ENCODE peak calls at places on chromosomes 6 and 20, in five cellular contexts. One of them, this sample, is unnamed.

GRCh38 chr6:108200631-108201030 is 34.8 kb downstream of the NR2E1 start:
- DNase-seq in K562: no peak
- DNase-seq in H1: no peak
- DNase-seq in A549: peak
- DNase-seq in SK-N-SH: no peak
- DNase-seq in this sample: no peak

GRCh38 chr6:50278663-50279062 is 228.9 kb upstream of the DEFB112 start:
- DNase-seq in K562: no peak
- DNase-seq in H1: no peak
- DNase-seq in A549: no peak
- DNase-seq in SK-N-SH: no peak
- DNase-seq in this sample: no peak

GRCh38 chr20:32664352-32665159 is 9.2 kb downstream of the C20orf203 start:
- DNase-seq in K562: peak
- DNase-seq in H1: no peak
- DNase-seq in A549: no peak
- DNase-seq in SK-N-SH: no peak
- DNase-seq in this sample: no peak

GRCh38 chr20:21396045-21396893 is 1.1 kb downstream of the NKX2-4 start:
- DNase-seq in K562: no peak
- DNase-seq in H1: peak
- DNase-seq in A549: no peak
- DNase-seq in SK-N-SH: peak
- DNase-seq in this sample: no peak

GRCh38 chr6:63447134-63447533 is 125.1 kb upstream of the LOC128125822 start:
- DNase-seq in K562: no peak
- DNase-seq in H1: no peak
- DNase-seq in A549: no peak
- DNase-seq in SK-N-SH: no peak
- DNase-seq in this sample: no peak

GRCh38 chr6:117448732-117449131 is 23.0 kb upstream of the ROS1 start:
- DNase-seq in K562: no peak
- DNase-seq in H1: no peak
- DNase-seq in A549: peak
- DNase-seq in SK-N-SH: no peak
- DNase-seq in this sample: no peak

GRCh38 chr6:158910484-158911075 is 89.4 kb downstream of the RSPH3 start:
- DNase-seq in K562: no peak
- DNase-seq in H1: no peak
- DNase-seq in A549: no peak
- DNase-seq in SK-N-SH: no peak
- DNase-seq in this sample: peak

GRCh38 chr6:11366183-11366933 is 133.9 kb upstream of the NEDD9 start:
- DNase-seq in K562: no peak
- DNase-seq in H1: no peak
- DNase-seq in A549: peak
- DNase-seq in SK-N-SH: no peak
- DNase-seq in this sample: peak

DNA sequence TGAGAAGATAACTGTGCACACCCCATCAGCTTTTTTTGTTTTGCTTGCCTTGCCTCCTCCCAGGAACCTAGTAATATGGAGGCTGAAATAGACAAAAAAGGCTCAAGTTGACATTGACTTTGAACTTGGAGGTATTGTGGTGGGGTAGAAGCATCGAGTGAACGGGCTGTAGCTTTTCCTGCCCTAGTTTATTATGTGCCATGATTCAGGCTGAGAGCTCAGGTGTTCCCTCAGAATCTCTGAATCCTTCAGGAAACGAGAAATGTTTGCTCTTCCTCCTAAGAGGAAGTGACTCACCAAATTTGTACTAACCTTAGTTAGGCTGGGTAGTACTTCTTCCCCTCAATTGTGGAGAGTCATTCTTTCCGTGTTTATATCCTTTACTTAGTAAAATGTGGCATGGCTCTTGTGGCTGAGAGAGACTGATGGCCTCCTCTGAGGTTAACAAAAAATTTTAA is 98.8 kb downstream of the SASH1 start:
- DNase-seq in K562: no peak
- DNase-seq in H1: no peak
- DNase-seq in A549: peak
- DNase-seq in SK-N-SH: no peak
- DNase-seq in this sample: no peak
- TF ChIP-seq CHD2 in K562: no peak
- TF ChIP-seq CHD2 in H1: no peak
- TF ChIP-seq CHD2 in A549: no peak
- TF ChIP-seq CHD2 in SK-N-SH: no peak
- TF ChIP-seq CHD2 in this sample: no peak

DNA sequence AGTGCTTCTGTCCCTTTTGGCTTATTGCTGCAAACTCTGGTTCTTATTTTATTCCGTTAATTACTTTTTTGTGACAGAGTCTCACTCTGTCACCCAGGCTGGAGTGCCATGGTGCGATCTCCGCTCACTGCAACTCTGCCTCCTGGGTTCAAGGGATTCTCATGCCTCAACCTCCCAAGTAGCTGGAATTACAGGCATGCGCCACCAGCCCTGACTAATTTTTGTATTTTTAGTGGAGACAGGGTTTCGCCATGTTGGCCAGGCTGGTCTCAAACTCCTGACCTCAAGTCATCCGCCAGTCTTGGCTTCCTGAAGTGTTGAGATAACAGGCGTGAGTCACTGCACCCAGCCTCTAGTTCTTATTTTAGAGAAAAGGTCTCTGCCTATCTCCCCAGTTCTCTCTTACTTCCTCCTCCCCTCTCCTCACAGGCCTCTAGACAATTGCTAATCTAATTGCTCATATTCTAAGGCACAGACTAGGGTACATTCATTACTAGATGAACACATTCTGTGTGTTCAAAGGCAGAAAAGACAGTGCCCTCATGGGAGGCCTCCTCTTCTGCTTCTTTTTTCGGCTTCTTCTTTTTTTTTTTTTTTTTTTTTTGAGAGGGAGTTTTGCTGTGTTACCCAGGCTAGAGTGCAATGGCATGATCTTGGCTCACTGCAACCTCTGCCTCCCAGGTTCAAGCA is 27.0 kb downstream of the EDEM2 start:
- DNase-seq in K562: peak
- DNase-seq in H1: no peak
- DNase-seq in A549: no peak
- DNase-seq in SK-N-SH: no peak
- DNase-seq in this sample: no peak
- TF ChIP-seq CHD2 in K562: no peak
- TF ChIP-seq CHD2 in H1: no peak
- TF ChIP-seq CHD2 in A549: no peak
- TF ChIP-seq CHD2 in SK-N-SH: no peak
- TF ChIP-seq CHD2 in this sample: no peak

DNA sequence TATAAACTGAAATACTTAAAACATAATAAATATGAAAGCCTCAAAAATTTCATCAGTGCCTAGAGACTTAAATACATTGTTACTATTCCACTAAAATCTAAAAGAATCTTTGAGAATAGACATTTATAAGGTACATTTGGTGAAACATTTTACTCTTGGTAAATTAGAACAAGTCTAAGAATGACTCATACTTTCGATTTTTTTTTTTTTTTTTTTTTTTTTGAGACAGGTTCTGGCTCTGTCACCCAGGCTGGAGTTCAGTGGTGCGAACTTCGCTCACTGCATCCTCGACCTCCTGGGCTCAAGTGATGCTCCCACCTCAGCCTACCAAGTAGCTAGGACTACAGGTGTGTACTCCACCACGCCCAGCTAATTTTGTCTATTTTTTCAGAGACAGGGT is 6.4 kb downstream of the FUCA2 start:
- DNase-seq in K562: no peak
- DNase-seq in H1: no peak
- DNase-seq in A549: no peak
- DNase-seq in SK-N-SH: no peak
- DNase-seq in this sample: no peak
- TF ChIP-seq CHD2 in K562: no peak
- TF ChIP-seq CHD2 in H1: no peak
- TF ChIP-seq CHD2 in A549: no peak
- TF ChIP-seq CHD2 in SK-N-SH: no peak
- TF ChIP-seq CHD2 in this sample: no peak

DNA sequence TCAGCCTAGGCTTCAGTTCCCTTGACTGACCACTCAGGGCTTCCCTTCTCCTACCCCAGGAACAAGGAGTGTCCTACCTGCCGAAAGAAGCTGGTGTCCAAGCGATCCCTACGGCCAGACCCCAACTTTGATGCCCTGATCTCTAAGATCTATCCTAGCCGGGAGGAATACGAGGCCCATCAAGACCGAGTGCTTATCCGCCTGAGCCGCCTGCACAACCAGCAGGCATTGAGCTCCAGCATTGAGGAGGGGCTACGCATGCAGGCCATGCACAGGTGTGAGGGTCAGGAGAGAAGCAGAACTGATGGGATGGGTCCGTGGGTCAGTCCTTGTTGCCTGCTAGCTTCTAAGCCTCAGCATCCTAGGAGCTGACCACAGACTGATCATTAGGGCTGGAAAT is 1.6 kb downstream of the RING1 start:
- DNase-seq in K562: peak
- DNase-seq in H1: no peak
- DNase-seq in A549: no peak
- DNase-seq in SK-N-SH: no peak
- DNase-seq in this sample: no peak
- TF ChIP-seq CHD2 in K562: no peak
- TF ChIP-seq CHD2 in H1: no peak
- TF ChIP-seq CHD2 in A549: no peak
- TF ChIP-seq CHD2 in SK-N-SH: no peak
- TF ChIP-seq CHD2 in this sample: no peak

GRCh38 chr6:8548979-8549378 is 113.6 kb upstream of the SLC35B3 start:
- DNase-seq in K562: no peak
- DNase-seq in H1: no peak
- DNase-seq in A549: no peak
- DNase-seq in SK-N-SH: no peak
- DNase-seq in this sample: no peak
- TF ChIP-seq CHD2 in K562: no peak
- TF ChIP-seq CHD2 in H1: no peak
- TF ChIP-seq CHD2 in A549: no peak
- TF ChIP-seq CHD2 in SK-N-SH: no peak
- TF ChIP-seq CHD2 in this sample: no peak

GRCh38 chr6:150152891-150153876 is 10.3 kb downstream of the PPP1R14C start:
- DNase-seq in K562: no peak
- DNase-seq in H1: no peak
- DNase-seq in A549: no peak
- DNase-seq in SK-N-SH: no peak
- DNase-seq in this sample: no peak

GRCh38 chr6:150157076-150157475 is 14.2 kb downstream of the PPP1R14C start:
- DNase-seq in K562: no peak
- DNase-seq in H1: no peak
- DNase-seq in A549: no peak
- DNase-seq in SK-N-SH: no peak
- DNase-seq in this sample: no peak

GRCh38 chr6:150150821-150151646 is 8.2 kb downstream of the PPP1R14C start:
- DNase-seq in K562: peak
- DNase-seq in H1: no peak
- DNase-seq in A549: no peak
- DNase-seq in SK-N-SH: no peak
- DNase-seq in this sample: no peak

GRCh38 chr6:150156460-150156859 is 13.6 kb downstream of the PPP1R14C start:
- DNase-seq in K562: no peak
- DNase-seq in H1: no peak
- DNase-seq in A549: no peak
- DNase-seq in SK-N-SH: no peak
- DNase-seq in this sample: no peak

DNA sequence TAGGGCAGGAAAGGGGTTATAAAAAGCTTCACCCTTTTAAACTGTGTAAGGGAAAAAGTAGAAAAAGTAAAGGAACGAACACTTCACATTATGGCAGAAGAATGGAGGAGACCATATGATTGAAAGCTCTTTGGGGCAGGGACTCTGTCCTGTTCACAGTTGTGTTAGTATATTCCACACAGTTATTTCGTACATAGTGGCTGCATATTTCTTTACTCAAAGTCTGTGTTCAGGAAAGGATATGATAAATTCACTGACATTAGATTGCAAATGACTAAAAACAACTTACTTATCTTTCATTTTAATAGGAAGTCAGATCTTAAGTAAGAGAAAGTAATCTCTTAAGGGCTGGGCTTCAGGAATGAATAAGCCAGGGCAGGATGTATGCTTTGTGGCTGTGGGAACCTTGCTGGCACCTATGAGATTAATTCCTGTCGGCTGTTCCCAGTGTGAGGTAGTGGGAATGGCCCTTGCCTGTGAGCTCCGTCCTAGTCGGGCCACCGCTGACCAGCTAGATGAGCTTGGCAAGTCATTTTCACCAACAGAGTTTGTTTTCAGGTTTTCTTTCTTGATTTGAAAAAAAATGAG is 11.2 kb downstream of the PPP1R14C start:
- DNase-seq in K562: no peak
- DNase-seq in H1: no peak
- DNase-seq in A549: no peak
- DNase-seq in SK-N-SH: no peak
- DNase-seq in this sample: no peak
- TF ChIP-seq CHD2 in K562: no peak
- TF ChIP-seq CHD2 in H1: no peak
- TF ChIP-seq CHD2 in A549: no peak
- TF ChIP-seq CHD2 in SK-N-SH: no peak
- TF ChIP-seq CHD2 in this sample: no peak